ENCODE peak calls at places on chromosomes 16 and 17, in six cellular contexts. J is H9, U is mesenchymal stem cell, A is IMR-90, I is H1, Z is neuronal stem cell. R is an unnamed sample.

GRCh38 chr16:4081577-4082021 is 34.6 kb downstream of the ADCY9 start:
- DNase-seq in J (no peak), U (no peak), A (peak; percentile 49), I (no peak), Z (no peak), R (no peak)

GRCh38 chr16:6165330-6165984 is 1067.9 kb upstream of the EEF2KMT start:
- DNase-seq in J (no peak), U (no peak), A (no peak), I (no peak), Z (peak; percentile 6), R (no peak)

GRCh38 chr17:40564883-40565744 is at the start of gene CCR7:
- DNase-seq in J (peak; percentile 38), U (no peak), A (no peak), I (no peak), Z (no peak), R (no peak)

GRCh38 chr17:40485851-40486512 is 15.4 kb downstream of the TNS4 start:
- DNase-seq in J (no peak), U (peak; percentile 100), A (peak; percentile 100), I (no peak), Z (no peak), R (peak; percentile 72)

GRCh38 chr17:34886831-34887230 is 74.4 kb downstream of the CCT6B start:
- DNase-seq in J (no peak), U (no peak), A (no peak), I (no peak), Z (no peak), R (no peak)

GRCh38 chr16:78249056-78249455 is 149.6 kb downstream of the WWOX start:
- DNase-seq in J (peak; percentile 63), U (peak; percentile 22), A (no peak), I (no peak), Z (no peak), R (no peak)

GRCh38 chr17:57521606-57522435 is 223.3 kb downstream of the CCDC182 start:
- DNase-seq in J (no peak), U (peak; percentile 85), A (peak; percentile 37), I (no peak), Z (no peak), R (no peak)

GRCh38 chr17:29595943-29596774 is 3.2 kb downstream of the ANKRD13B start:
- DNase-seq in J (no peak), U (no peak), A (no peak), I (no peak), Z (no peak), R (no peak)

GRCh38 chr17:56167491-56167890 is 14.2 kb downstream of the ANKFN1 start:
- DNase-seq in J (no peak), U (no peak), A (no peak), I (no peak), Z (no peak), R (peak; percentile 46)

GRCh38 chr16:48272837-48273421 is 25.6 kb upstream of the ABCC11 start:
- DNase-seq in J (no peak), U (no peak), A (no peak), I (no peak), Z (no peak), R (no peak)

GRCh38 chr17:29929006-29929543 is 953 bp downstream of the SSH2 start:
- DNase-seq in J (peak; percentile 45), U (peak; percentile 75), A (no peak), I (no peak), Z (peak; percentile 17), R (no peak)

GRCh38 chr17:75633484-75634375 is 496 bp downstream of the SMIM5 start:
- DNase-seq in J (peak; percentile 98), U (peak; percentile 95), A (peak; percentile 88), I (peak; percentile 74), Z (peak; percentile 93), R (peak; percentile 98)

GRCh38 chr16:15856217-15856616 is 611 bp downstream of the MYH11 start:
- DNase-seq in J (no peak), U (no peak), A (no peak), I (no peak), Z (no peak), R (no peak)

GRCh38 chr16:50269769-50270509 is 3.6 kb downstream of the ADCY7 start:
- DNase-seq in J (no peak), U (no peak), A (no peak), I (no peak), Z (no peak), R (peak; percentile 92)
- H4K91ac ChIP-seq in J (no peak overlapping the region), U (no peak overlapping the region), A (no peak overlapping the region), I (no peak overlapping the region), Z (no peak overlapping the region), R (no peak overlapping the region)

GRCh38 chr17:83190601-83191387 is 111.4 kb downstream of the METRNL start:
- DNase-seq in J (no peak), U (no peak), A (no peak), I (no peak), Z (no peak), R (no peak)

GRCh38 chr17:83194189-83194565 is 114.8 kb downstream of the METRNL start:
- DNase-seq in J (no peak), U (no peak), A (no peak), I (no peak), Z (no peak), R (no peak)

GRCh38 chr17:83191388-83192160 is 112.2 kb downstream of the METRNL start:
- DNase-seq in J (no peak), U (no peak), A (no peak), I (no peak), Z (no peak), R (no peak)

GRCh38 chr17:83193336-83194188 is 114.2 kb downstream of the METRNL start:
- DNase-seq in J (no peak), U (no peak), A (no peak), I (no peak), Z (no peak), R (no peak)

DNA sequence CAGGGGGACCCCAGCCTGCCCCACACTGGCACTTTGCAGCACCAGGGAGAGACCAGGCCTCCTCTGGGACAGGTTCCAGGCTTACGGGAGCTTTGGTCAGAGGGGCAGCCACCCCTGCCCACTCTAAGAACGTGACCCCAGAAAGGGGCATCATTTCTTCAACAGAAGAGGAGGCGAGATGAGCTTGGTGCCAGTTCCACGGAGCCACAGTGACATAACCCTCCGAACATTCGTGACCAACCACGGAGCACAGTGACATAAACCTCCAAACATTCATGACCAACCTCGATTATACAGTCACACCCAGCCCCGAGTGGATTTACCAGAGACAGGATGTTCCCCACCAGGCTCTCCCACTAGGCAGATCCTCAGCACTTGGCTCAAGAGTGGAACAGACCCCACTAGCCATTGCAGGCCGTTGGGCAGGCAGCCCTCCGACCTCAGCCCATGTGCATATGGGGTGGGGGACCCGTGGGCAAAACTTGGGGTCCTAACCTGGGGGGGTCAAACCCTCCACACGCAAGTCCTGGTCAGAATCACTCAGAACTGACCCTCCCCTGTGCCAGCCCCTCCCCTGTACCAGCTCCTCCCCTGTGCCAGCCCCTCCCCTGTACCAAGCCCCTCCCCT is 112.9 kb downstream of the METRNL start:
- DNase-seq in J (no peak), U (peak; percentile 5), A (peak; percentile 50), I (no peak), Z (no peak), R (no peak)
- H2AK5ac ChIP-seq in J (no peak overlapping the region), U (peak overlapping the region; percentile 76), A (peak overlapping the region; percentile 56), I (no peak overlapping the region), Z (no peak overlapping the region), R (no peak overlapping the region)

GRCh38 chr17:44707755-44708400 is 587 bp upstream of the DBF4B start:
- DNase-seq in J (no peak), U (no peak), A (no peak), I (no peak), Z (no peak), R (peak; percentile 52)
- H2AFZ ChIP-seq in J (peak overlapping the region; percentile 94), U (no peak overlapping the region), A (peak overlapping the region; percentile 93), I (peak overlapping the region; percentile 80), Z (peak overlapping the region; percentile 85), R (peak overlapping the region; percentile 76)

GRCh38 chr16:11323551-11324336 is 21.5 kb upstream of the RMI2 start:
- DNase-seq in J (no peak), U (no peak), A (no peak), I (no peak), Z (no peak), R (no peak)

GRCh38 chr16:11325404-11326083 is 19.7 kb upstream of the RMI2 start:
- DNase-seq in J (no peak), U (no peak), A (no peak), I (no peak), Z (no peak), R (no peak)

GRCh38 chr16:11320170-11320569 is 25.1 kb upstream of the RMI2 start:
- DNase-seq in J (no peak), U (no peak), A (no peak), I (no peak), Z (no peak), R (no peak)

GRCh38 chr16:11321662-11322061 is 23.6 kb upstream of the RMI2 start:
- DNase-seq in J (no peak), U (no peak), A (no peak), I (no peak), Z (no peak), R (no peak)

GRCh38 chr16:11322823-11323222 is 22.4 kb upstream of the RMI2 start:
- DNase-seq in J (no peak), U (no peak), A (no peak), I (no peak), Z (no peak), R (no peak)
- H4K91ac ChIP-seq in J (no peak overlapping the region), U (no peak overlapping the region), A (no peak overlapping the region), I (peak overlapping the region; percentile 67), Z (no peak overlapping the region), R (peak overlapping the region; percentile 39)

GRCh38 chr17:78255029-78255656 is 23.7 kb downstream of the TMEM235 start:
- DNase-seq in J (no peak), U (no peak), A (no peak), I (no peak), Z (no peak), R (no peak)
- H2AK5ac ChIP-seq in J (no peak overlapping the region), U (peak overlapping the region; percentile 63), A (no peak overlapping the region), I (no peak overlapping the region), Z (peak overlapping the region; percentile 96), R (no peak overlapping the region)

DNA sequence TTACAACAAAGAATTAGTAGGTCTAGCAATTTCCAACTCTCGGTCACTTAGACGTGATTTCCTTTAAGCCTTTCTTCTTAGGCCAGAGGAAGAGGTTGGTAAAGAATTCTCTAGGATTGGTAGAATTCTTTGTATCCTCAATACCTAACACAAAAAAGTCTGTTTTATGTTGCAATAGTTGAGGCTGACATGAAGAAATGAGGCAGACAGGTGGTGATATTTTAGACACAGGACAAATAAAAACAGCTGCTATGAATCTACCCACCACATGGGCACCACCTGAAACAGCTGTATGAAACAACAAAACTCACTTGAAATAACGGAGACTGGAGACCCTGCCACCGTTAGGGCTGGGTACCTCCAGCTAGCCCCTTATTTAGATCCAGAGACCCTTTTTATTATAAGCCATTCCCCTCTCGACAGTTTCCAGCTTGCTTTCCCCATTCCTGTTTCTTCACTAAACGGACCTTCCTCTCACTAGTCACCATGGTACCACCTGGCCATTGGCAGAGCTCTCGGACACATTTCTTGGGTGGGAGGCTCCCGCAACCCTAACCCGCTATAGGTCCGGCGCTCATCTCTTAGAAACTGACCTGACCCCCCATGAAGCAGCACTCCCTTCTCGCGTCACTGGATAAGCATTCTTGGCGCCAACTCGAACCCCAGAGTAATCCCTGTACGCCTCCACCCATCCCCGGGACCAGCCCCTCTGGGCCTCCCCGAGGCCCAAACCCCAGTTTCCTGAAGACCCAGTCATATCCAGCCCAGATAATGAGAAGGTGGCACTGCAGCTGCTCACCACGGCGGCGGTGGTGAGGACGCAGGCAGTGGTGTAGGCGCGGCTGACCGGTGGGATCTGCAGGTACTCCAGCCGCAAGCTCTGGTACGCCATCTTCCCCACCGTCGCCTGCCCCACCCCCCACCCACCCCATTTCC is at the start of gene DERL2:
- DNase-seq in J (no peak), U (no peak), A (peak; percentile 44), I (no peak), Z (peak; percentile 52), R (peak; percentile 21)
- H2AFZ ChIP-seq in J (no peak within 1 kb of the TSS), U (peak within 1 kb of the TSS; percentile 87), A (peak within 1 kb of the TSS; percentile 99), I (peak within 1 kb of the TSS; percentile 76), Z (peak within 1 kb of the TSS; percentile 96), R (peak within 1 kb of the TSS; percentile 97)